ENCODE peak calls at places on chromosomes 11 and 22, in six cellular contexts. One of them, this sample, is unnamed.

GRCh38 chr11:57567512-57568329 is at the start of gene UBE2L6:
- DNase-seq in A549: peak
- DNase-seq in neuronal stem cell: peak
- DNase-seq in substantia nigra: no peak
- DNase-seq in MM.1S: peak
- DNase-seq in cardiac muscle cell: peak
- DNase-seq in this sample: peak

GRCh38 chr22:24460418-24461089 is 33.2 kb downstream of the ADORA2A start:
- DNase-seq in A549: no peak
- DNase-seq in neuronal stem cell: no peak
- DNase-seq in substantia nigra: no peak
- DNase-seq in MM.1S: peak
- DNase-seq in cardiac muscle cell: peak
- DNase-seq in this sample: no peak

GRCh38 chr11:111097191-111097590 is 148.3 kb upstream of the POU2AF2 start:
- DNase-seq in A549: no peak
- DNase-seq in neuronal stem cell: no peak
- DNase-seq in substantia nigra: no peak
- DNase-seq in MM.1S: no peak
- DNase-seq in cardiac muscle cell: peak
- DNase-seq in this sample: no peak

GRCh38 chr11:17985517-17985916 is 27.3 kb downstream of the SERGEF start:
- DNase-seq in A549: no peak
- DNase-seq in neuronal stem cell: no peak
- DNase-seq in substantia nigra: no peak
- DNase-seq in MM.1S: no peak
- DNase-seq in cardiac muscle cell: peak
- DNase-seq in this sample: no peak

GRCh38 chr11:118215262-118215661 is 9.5 kb downstream of the JAML start:
- DNase-seq in A549: no peak
- DNase-seq in neuronal stem cell: no peak
- DNase-seq in substantia nigra: no peak
- DNase-seq in MM.1S: no peak
- DNase-seq in cardiac muscle cell: no peak
- DNase-seq in this sample: no peak

GRCh38 chr11:30291331-30291730 is 31.6 kb upstream of the ARL14EP start:
- DNase-seq in A549: no peak
- DNase-seq in neuronal stem cell: no peak
- DNase-seq in substantia nigra: no peak
- DNase-seq in MM.1S: no peak
- DNase-seq in cardiac muscle cell: no peak
- DNase-seq in this sample: no peak

GRCh38 chr11:58813693-58814092 is 30.8 kb downstream of the GLYATL2 start:
- DNase-seq in A549: no peak
- DNase-seq in neuronal stem cell: no peak
- DNase-seq in substantia nigra: no peak
- DNase-seq in MM.1S: no peak
- DNase-seq in cardiac muscle cell: no peak
- DNase-seq in this sample: no peak

GRCh38 chr22:25402160-25402500 is 162.3 kb upstream of the GRK3 start:
- DNase-seq in A549: no peak
- DNase-seq in neuronal stem cell: no peak
- DNase-seq in substantia nigra: no peak
- DNase-seq in MM.1S: no peak
- DNase-seq in cardiac muscle cell: no peak
- DNase-seq in this sample: no peak

GRCh38 chr11:70282012-70282411 is 11.5 kb downstream of the PPFIA1 start:
- DNase-seq in A549: no peak
- DNase-seq in neuronal stem cell: no peak
- DNase-seq in substantia nigra: no peak
- DNase-seq in MM.1S: no peak
- DNase-seq in cardiac muscle cell: no peak
- DNase-seq in this sample: no peak

GRCh38 chr11:76410771-76411423 is 29.8 kb downstream of the GVQW3 start:
- DNase-seq in A549: no peak
- DNase-seq in neuronal stem cell: no peak
- DNase-seq in substantia nigra: no peak
- DNase-seq in MM.1S: no peak
- DNase-seq in cardiac muscle cell: no peak
- DNase-seq in this sample: no peak

GRCh38 chr11:58927393-58928081 is 11.8 kb upstream of the GLYATL1 start:
- DNase-seq in A549: no peak
- DNase-seq in neuronal stem cell: peak
- DNase-seq in substantia nigra: no peak
- DNase-seq in MM.1S: no peak
- DNase-seq in cardiac muscle cell: peak
- DNase-seq in this sample: no peak

GRCh38 chr11:73325036-73325981 is 17.2 kb downstream of the ARHGEF17 start:
- DNase-seq in A549: no peak
- DNase-seq in neuronal stem cell: no peak
- DNase-seq in substantia nigra: no peak
- DNase-seq in MM.1S: no peak
- DNase-seq in cardiac muscle cell: peak
- DNase-seq in this sample: no peak

GRCh38 chr11:68002943-68003845 is 703 bp downstream of the UNC93B1 start:
- DNase-seq in A549: no peak
- DNase-seq in neuronal stem cell: no peak
- DNase-seq in substantia nigra: no peak
- DNase-seq in MM.1S: peak
- DNase-seq in cardiac muscle cell: no peak
- DNase-seq in this sample: no peak

GRCh38 chr22:42884616-42885375 is 27.7 kb upstream of the ARFGAP3 start:
- DNase-seq in A549: no peak
- DNase-seq in neuronal stem cell: no peak
- DNase-seq in substantia nigra: no peak
- DNase-seq in MM.1S: no peak
- DNase-seq in cardiac muscle cell: no peak
- DNase-seq in this sample: no peak

GRCh38 chr22:27851974-27852713 is 50.6 kb upstream of the MN1 start:
- DNase-seq in A549: no peak
- DNase-seq in neuronal stem cell: no peak
- DNase-seq in substantia nigra: no peak
- DNase-seq in MM.1S: no peak
- DNase-seq in cardiac muscle cell: peak
- DNase-seq in this sample: no peak

GRCh38 chr11:69992943-69993694 is 85.0 kb upstream of the ANO1 start:
- DNase-seq in A549: no peak
- DNase-seq in neuronal stem cell: no peak
- DNase-seq in substantia nigra: no peak
- DNase-seq in MM.1S: no peak
- DNase-seq in cardiac muscle cell: no peak
- DNase-seq in this sample: no peak

GRCh38 chr11:75073459-75074190 is 23.1 kb downstream of the OR2AT4 start:
- DNase-seq in A549: no peak
- DNase-seq in neuronal stem cell: no peak
- DNase-seq in substantia nigra: no peak
- DNase-seq in MM.1S: no peak
- DNase-seq in cardiac muscle cell: no peak
- DNase-seq in this sample: no peak

GRCh38 chr11:13635290-13635689 is 33.2 kb upstream of the FAR1 start:
- DNase-seq in A549: no peak
- DNase-seq in neuronal stem cell: no peak
- DNase-seq in substantia nigra: no peak
- DNase-seq in MM.1S: no peak
- DNase-seq in cardiac muscle cell: no peak
- DNase-seq in this sample: no peak

GRCh38 chr11:66290332-66290629 is 1.3 kb upstream of the YIF1A start:
- DNase-seq in A549: no peak
- DNase-seq in neuronal stem cell: no peak
- DNase-seq in substantia nigra: no peak
- DNase-seq in MM.1S: no peak
- DNase-seq in cardiac muscle cell: no peak
- DNase-seq in this sample: no peak

GRCh38 chr22:49243335-49243734 is 584.3 kb downstream of the BRD1 start:
- DNase-seq in A549: no peak
- DNase-seq in neuronal stem cell: no peak
- DNase-seq in substantia nigra: no peak
- DNase-seq in MM.1S: no peak
- DNase-seq in cardiac muscle cell: no peak
- DNase-seq in this sample: no peak

GRCh38 chr11:72333657-72334056 is 89.7 kb upstream of the PHOX2A start:
- DNase-seq in A549: no peak
- DNase-seq in neuronal stem cell: peak
- DNase-seq in substantia nigra: no peak
- DNase-seq in MM.1S: no peak
- DNase-seq in cardiac muscle cell: peak
- DNase-seq in this sample: no peak

GRCh38 chr11:133894956-133895549 is 49.7 kb upstream of the SPATA19 start:
- DNase-seq in A549: no peak
- DNase-seq in neuronal stem cell: no peak
- DNase-seq in substantia nigra: no peak
- DNase-seq in MM.1S: no peak
- DNase-seq in cardiac muscle cell: peak
- DNase-seq in this sample: no peak

GRCh38 chr11:106724293-106724892 is 293.9 kb downstream of the GUCY1A2 start:
- DNase-seq in A549: no peak
- DNase-seq in neuronal stem cell: no peak
- DNase-seq in substantia nigra: no peak
- DNase-seq in MM.1S: no peak
- DNase-seq in cardiac muscle cell: peak
- DNase-seq in this sample: no peak

GRCh38 chr22:43821606-43822425 is 9.7 kb upstream of the EFCAB6 start:
- DNase-seq in A549: no peak
- DNase-seq in neuronal stem cell: no peak
- DNase-seq in substantia nigra: no peak
- DNase-seq in MM.1S: no peak
- DNase-seq in cardiac muscle cell: no peak
- DNase-seq in this sample: no peak

GRCh38 chr11:108543316-108543955 is 45.3 kb upstream of the POGLUT3 start:
- DNase-seq in A549: no peak
- DNase-seq in neuronal stem cell: no peak
- DNase-seq in substantia nigra: no peak
- DNase-seq in MM.1S: no peak
- DNase-seq in cardiac muscle cell: no peak
- DNase-seq in this sample: no peak

GRCh38 chr11:133821776-133822175 is 23.5 kb downstream of the SPATA19 start:
- DNase-seq in A549: peak
- DNase-seq in neuronal stem cell: peak
- DNase-seq in substantia nigra: no peak
- DNase-seq in MM.1S: peak
- DNase-seq in cardiac muscle cell: peak
- DNase-seq in this sample: peak

DNA sequence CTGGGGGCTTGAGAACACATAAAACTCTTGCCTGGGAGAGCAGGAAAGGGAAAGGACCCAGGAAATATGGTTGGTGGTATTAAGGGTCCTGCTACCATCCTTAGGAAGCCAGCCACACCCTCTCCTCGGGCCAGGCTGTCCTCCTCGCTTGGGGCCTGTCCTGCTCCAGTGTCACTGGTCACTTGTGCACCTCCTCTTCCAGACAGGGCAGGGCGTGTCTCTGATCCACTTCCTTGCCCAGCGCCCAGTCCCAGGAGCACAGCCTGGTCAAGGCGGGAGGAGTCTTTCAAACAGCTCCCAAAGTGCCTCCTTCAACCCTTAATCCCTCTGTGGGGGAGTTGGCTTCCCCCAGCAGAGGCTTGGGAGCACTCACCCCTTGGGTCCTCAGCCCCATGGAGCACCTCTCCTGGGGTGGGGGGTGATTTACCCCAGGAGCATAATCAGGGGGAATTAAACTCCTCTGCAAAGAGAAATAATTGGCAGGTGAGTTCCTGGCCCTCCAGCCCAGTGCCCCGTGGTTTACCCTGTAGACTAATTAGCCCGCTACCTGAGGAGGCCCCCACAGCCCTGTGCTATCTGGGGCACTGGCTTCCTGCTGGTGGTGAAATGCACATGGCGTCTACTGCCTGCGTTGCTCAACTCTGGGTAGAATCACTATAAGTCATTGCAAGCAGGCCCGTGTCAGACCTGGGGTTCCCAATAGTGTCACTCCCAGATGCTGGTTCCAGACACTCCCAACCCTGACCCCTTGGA is 8.0 kb downstream of the TMPRSS6 start:
- DNase-seq in A549: no peak
- DNase-seq in neuronal stem cell: no peak
- DNase-seq in substantia nigra: no peak
- DNase-seq in MM.1S: no peak
- DNase-seq in cardiac muscle cell: no peak
- DNase-seq in this sample: no peak
- H3K27ac ChIP-seq in A549: no peak
- H3K27ac ChIP-seq in neuronal stem cell: no peak
- H3K27ac ChIP-seq in substantia nigra: no peak
- H3K27ac ChIP-seq in MM.1S: no peak
- H3K27ac ChIP-seq in cardiac muscle cell: no peak
- H3K27ac ChIP-seq in this sample: no peak

GRCh38 chr11:128694618-128695481 is 978 bp downstream of the FLI1 start:
- DNase-seq in A549: no peak
- DNase-seq in neuronal stem cell: no peak
- DNase-seq in substantia nigra: no peak
- DNase-seq in MM.1S: peak
- DNase-seq in cardiac muscle cell: no peak
- DNase-seq in this sample: no peak
- H3K27ac ChIP-seq in A549: peak
- H3K27ac ChIP-seq in neuronal stem cell: no peak
- H3K27ac ChIP-seq in substantia nigra: peak
- H3K27ac ChIP-seq in MM.1S: peak
- H3K27ac ChIP-seq in cardiac muscle cell: no peak
- H3K27ac ChIP-seq in this sample: peak

DNA sequence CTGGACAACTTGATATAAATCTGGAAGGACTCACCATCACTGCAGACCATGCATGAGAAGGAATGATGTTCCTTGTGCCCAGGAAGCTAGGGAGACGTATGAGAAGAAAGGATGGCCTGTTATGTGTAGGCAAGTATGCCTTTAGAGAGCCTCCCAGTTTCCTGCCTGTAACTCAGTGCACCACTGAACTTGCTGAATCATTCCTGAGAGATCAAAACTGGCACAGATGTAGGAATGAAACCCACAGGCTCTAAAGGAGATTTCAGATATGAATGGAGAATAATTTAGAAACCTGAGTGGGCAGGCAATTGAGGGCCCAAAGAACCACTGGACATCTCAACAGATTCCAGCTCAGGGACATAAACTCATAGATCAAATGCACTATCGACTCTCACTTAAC is 38.4 kb upstream of the PRSS23 start:
- DNase-seq in A549: no peak
- DNase-seq in neuronal stem cell: no peak
- DNase-seq in substantia nigra: no peak
- DNase-seq in MM.1S: no peak
- DNase-seq in cardiac muscle cell: peak
- DNase-seq in this sample: no peak
- H3K27ac ChIP-seq in A549: peak
- H3K27ac ChIP-seq in neuronal stem cell: no peak
- H3K27ac ChIP-seq in substantia nigra: no peak
- H3K27ac ChIP-seq in MM.1S: no peak
- H3K27ac ChIP-seq in cardiac muscle cell: peak
- H3K27ac ChIP-seq in this sample: no peak

DNA sequence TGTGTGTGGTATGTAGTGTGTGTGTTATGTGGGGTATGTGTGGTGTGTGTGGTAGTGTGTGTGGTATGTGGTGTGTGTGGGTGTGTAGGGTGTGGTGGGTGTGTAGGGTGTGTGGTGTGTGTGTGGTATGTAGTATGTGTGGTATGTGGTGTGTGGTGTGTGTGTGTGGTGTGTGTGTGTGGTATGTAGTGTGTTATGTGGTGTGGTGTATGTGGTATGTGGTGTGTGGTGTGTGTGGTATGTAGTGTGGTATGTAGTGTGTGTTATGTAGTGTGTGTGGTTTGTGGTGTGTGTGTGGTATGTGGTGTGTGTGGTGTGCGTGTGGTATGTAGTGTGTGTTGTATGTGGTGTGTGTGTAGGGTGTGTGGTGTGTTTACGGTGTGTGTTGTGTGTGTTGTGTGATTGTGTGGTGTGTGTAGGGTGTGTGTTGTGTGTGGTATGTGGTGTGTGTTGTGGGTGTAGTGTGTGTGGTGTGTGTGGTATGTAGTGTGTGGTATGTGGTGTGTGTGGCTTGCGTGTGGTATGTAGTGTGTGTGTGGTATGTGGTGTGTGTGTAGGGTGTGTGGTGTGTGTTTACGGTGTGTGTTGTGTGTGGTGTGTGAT is 4.2 kb upstream of the PPP6R2 start:
- DNase-seq in A549: no peak
- DNase-seq in neuronal stem cell: no peak
- DNase-seq in substantia nigra: no peak
- DNase-seq in MM.1S: no peak
- DNase-seq in cardiac muscle cell: no peak
- DNase-seq in this sample: no peak
- H3K27ac ChIP-seq in A549: no peak
- H3K27ac ChIP-seq in neuronal stem cell: peak
- H3K27ac ChIP-seq in substantia nigra: no peak
- H3K27ac ChIP-seq in MM.1S: no peak
- H3K27ac ChIP-seq in cardiac muscle cell: no peak
- H3K27ac ChIP-seq in this sample: no peak